ENCODE peak calls at places on chromosomes 3 and 15, in five cellular contexts. One of them, this sample, is unnamed.

GRCh38 chr15:64044315-64045105 is 1.8 kb downstream of the DAPK2 start:
- DNase-seq in hepatocyte: no peak
- DNase-seq in HCT116: no peak
- DNase-seq in Karpas-422: peak; percentile 85
- DNase-seq in HepG2: no peak
- DNase-seq in this sample: no peak

GRCh38 chr15:43988900-43989299 is 162.1 kb downstream of the WDR76 start:
- DNase-seq in HCT116: no peak
- DNase-seq in Karpas-422: no peak
- DNase-seq in HepG2: no peak
- DNase-seq in hepatocyte: no peak
- DNase-seq in this sample: no peak

GRCh38 chr3:127320529-127321121 is 32.8 kb upstream of the PRR20G start:
- DNase-seq in hepatocyte: peak; percentile 23
- DNase-seq in HepG2: no peak
- DNase-seq in HCT116: no peak
- DNase-seq in Karpas-422: no peak
- DNase-seq in this sample: no peak

GRCh38 chr3:127680146-127680661 is 7.5 kb downstream of the ABTB1 start:
- DNase-seq in Karpas-422: no peak
- DNase-seq in HepG2: no peak
- DNase-seq in hepatocyte: no peak
- DNase-seq in HCT116: no peak
- DNase-seq in this sample: no peak

GRCh38 chr3:81249540-81250029 is 511.9 kb downstream of the GBE1 start:
- DNase-seq in Karpas-422: no peak
- DNase-seq in hepatocyte: peak; percentile 66
- DNase-seq in HepG2: peak; percentile 97
- DNase-seq in HCT116: no peak
- DNase-seq in this sample: peak; percentile 56

GRCh38 chr3:197901626-197902025 is 48.4 kb upstream of the RPL35A start:
- DNase-seq in hepatocyte: no peak
- DNase-seq in Karpas-422: no peak
- DNase-seq in HepG2: no peak
- DNase-seq in HCT116: no peak
- DNase-seq in this sample: peak; percentile 49

GRCh38 chr15:64430000-64430735 is 30.2 kb upstream of the ZNF609 start:
- DNase-seq in hepatocyte: peak; percentile 37
- DNase-seq in Karpas-422: no peak
- DNase-seq in HepG2: no peak
- DNase-seq in HCT116: no peak
- DNase-seq in this sample: no peak

GRCh38 chr15:70169147-70169546 is 71.4 kb upstream of the TLE3 start:
- DNase-seq in HepG2: no peak
- DNase-seq in Karpas-422: no peak
- DNase-seq in HCT116: no peak
- DNase-seq in hepatocyte: no peak
- DNase-seq in this sample: no peak

GRCh38 chr3:46668591-46668990 is 24.9 kb downstream of the ALS2CL start:
- DNase-seq in HCT116: no peak
- DNase-seq in HepG2: no peak
- DNase-seq in Karpas-422: no peak
- DNase-seq in hepatocyte: no peak
- DNase-seq in this sample: no peak

GRCh38 chr3:180275176-180275575 is 238.4 kb upstream of the PEX5L start:
- DNase-seq in Karpas-422: no peak
- DNase-seq in HepG2: no peak
- DNase-seq in hepatocyte: no peak
- DNase-seq in HCT116: no peak
- DNase-seq in this sample: no peak

GRCh38 chr3:127762077-127762786 is 60.1 kb downstream of the MGLL start:
- DNase-seq in HepG2: no peak
- DNase-seq in HCT116: no peak
- DNase-seq in Karpas-422: no peak
- DNase-seq in hepatocyte: no peak
- DNase-seq in this sample: no peak

GRCh38 chr3:14336414-14337285 is 65.8 kb upstream of the SLC6A6 start:
- DNase-seq in Karpas-422: peak; percentile 52
- DNase-seq in HCT116: no peak
- DNase-seq in hepatocyte: peak; percentile 58
- DNase-seq in HepG2: peak; percentile 35
- DNase-seq in this sample: peak; percentile 78

GRCh38 chr3:44033123-44033522 is 208.6 kb upstream of the TOPAZ1 start:
- DNase-seq in HepG2: no peak
- DNase-seq in Karpas-422: no peak
- DNase-seq in HCT116: no peak
- DNase-seq in hepatocyte: no peak
- DNase-seq in this sample: no peak

GRCh38 chr15:88627463-88627862 is 6.3 kb downstream of the AEN start:
- DNase-seq in Karpas-422: no peak
- DNase-seq in HepG2: no peak
- DNase-seq in HCT116: no peak
- DNase-seq in hepatocyte: no peak
- DNase-seq in this sample: no peak

GRCh38 chr3:8524656-8525399 is 23.2 kb downstream of the LMCD1 start:
- DNase-seq in HepG2: no peak
- DNase-seq in Karpas-422: no peak
- DNase-seq in hepatocyte: no peak
- DNase-seq in HCT116: no peak
- DNase-seq in this sample: no peak

GRCh38 chr15:40754883-40755815 is at the start of gene RMDN3:
- DNase-seq in HCT116: peak; percentile 80
- DNase-seq in HepG2: peak; percentile 77
- DNase-seq in hepatocyte: peak; percentile 98
- DNase-seq in Karpas-422: peak; percentile 98
- DNase-seq in this sample: peak; percentile 92

GRCh38 chr15:34793901-34794300 is 1.4 kb downstream of the ACTC1 start:
- DNase-seq in HepG2: no peak
- DNase-seq in hepatocyte: no peak
- DNase-seq in Karpas-422: no peak
- DNase-seq in HCT116: no peak
- DNase-seq in this sample: no peak

GRCh38 chr3:31533169-31533870 is 595 bp downstream of the STT3B start:
- DNase-seq in HepG2: peak; percentile 12
- DNase-seq in HCT116: no peak
- DNase-seq in hepatocyte: peak; percentile 77
- DNase-seq in Karpas-422: peak; percentile 78
- DNase-seq in this sample: peak; percentile 26

GRCh38 chr15:63050737-63051700 is 8.5 kb downstream of the TPM1 start:
- DNase-seq in Karpas-422: no peak
- DNase-seq in HCT116: no peak
- DNase-seq in hepatocyte: peak; percentile 48
- DNase-seq in HepG2: peak; percentile 78
- DNase-seq in this sample: no peak

GRCh38 chr3:123090700-123091585 is 24.1 kb downstream of the PDIA5 start:
- DNase-seq in hepatocyte: no peak
- DNase-seq in HepG2: no peak
- DNase-seq in HCT116: no peak
- DNase-seq in Karpas-422: no peak
- DNase-seq in this sample: no peak

GRCh38 chr3:44419923-44420650 is 57.4 kb downstream of the ZNF445 start:
- DNase-seq in hepatocyte: no peak
- DNase-seq in HCT116: no peak
- DNase-seq in Karpas-422: no peak
- DNase-seq in HepG2: no peak
- DNase-seq in this sample: no peak

GRCh38 chr3:123291404-123291803 is 89.7 kb downstream of the SEC22A start:
- DNase-seq in HepG2: no peak
- DNase-seq in HCT116: no peak
- DNase-seq in hepatocyte: no peak
- DNase-seq in Karpas-422: no peak
- DNase-seq in this sample: no peak

GRCh38 chr3:98596902-98597500 is 3.6 kb upstream of the CPOX start:
- DNase-seq in HCT116: peak; percentile 57
- DNase-seq in HepG2: peak; percentile 28
- DNase-seq in Karpas-422: peak; percentile 87
- DNase-seq in hepatocyte: peak; percentile 46
- DNase-seq in this sample: no peak

GRCh38 chr15:42954291-42954690 is 33.7 kb upstream of the TTBK2 start:
- DNase-seq in HCT116: no peak
- DNase-seq in HepG2: no peak
- DNase-seq in hepatocyte: no peak
- DNase-seq in Karpas-422: no peak
- DNase-seq in this sample: no peak

GRCh38 chr15:71806452-71806931 is 3.9 kb upstream of the NR2E3 start:
- DNase-seq in HCT116: no peak
- DNase-seq in Karpas-422: no peak
- DNase-seq in HepG2: no peak
- DNase-seq in hepatocyte: no peak
- DNase-seq in this sample: peak; percentile 36

GRCh38 chr3:115913069-115913686 is 289.9 kb downstream of the GAP43 start:
- DNase-seq in HCT116: no peak
- DNase-seq in hepatocyte: no peak
- DNase-seq in Karpas-422: no peak
- DNase-seq in HepG2: peak; percentile 13
- DNase-seq in this sample: no peak

GRCh38 chr15:83287541-83288027 is 3.1 kb upstream of the BNC1 start:
- DNase-seq in HCT116: no peak
- DNase-seq in Karpas-422: no peak
- DNase-seq in hepatocyte: no peak
- DNase-seq in HepG2: no peak
- DNase-seq in this sample: peak; percentile 61

GRCh38 chr15:95604634-95605036 is 725.9 kb upstream of the NR2F2 start:
- DNase-seq in HepG2: no peak
- DNase-seq in hepatocyte: peak; percentile 44
- DNase-seq in HCT116: no peak
- DNase-seq in Karpas-422: no peak
- DNase-seq in this sample: no peak

GRCh38 chr3:189515916-189516531 is 115.2 kb upstream of the TP63 start:
- DNase-seq in HCT116: no peak
- DNase-seq in hepatocyte: no peak
- DNase-seq in HepG2: no peak
- DNase-seq in Karpas-422: no peak
- DNase-seq in this sample: no peak

GRCh38 chr3:38111696-38112377 is 25.1 kb downstream of the ACAA1 start:
- DNase-seq in HCT116: no peak
- DNase-seq in HepG2: no peak
- DNase-seq in Karpas-422: no peak
- DNase-seq in hepatocyte: no peak
- DNase-seq in this sample: no peak

DNA sequence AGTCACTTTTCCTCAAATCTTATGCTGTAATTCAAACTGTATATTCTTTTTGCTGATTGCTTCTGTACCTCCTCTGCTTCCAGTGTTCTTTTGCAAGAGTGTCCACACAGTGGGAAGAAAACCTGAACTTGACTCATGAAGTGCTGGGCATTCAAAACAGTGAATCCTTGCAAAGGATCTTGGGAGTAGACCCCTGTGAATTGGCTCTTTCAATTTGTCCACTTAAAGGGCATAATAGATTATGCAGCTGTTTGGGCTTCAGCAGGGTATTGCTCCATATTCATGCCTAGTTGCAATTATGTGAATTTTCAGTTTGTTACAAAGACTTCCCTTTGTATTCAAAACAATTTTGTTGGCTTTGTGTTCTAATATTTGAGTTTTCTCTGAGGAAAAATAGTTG is 11.4 kb downstream of the ZFAND6 start:
- DNase-seq in hepatocyte: no peak
- DNase-seq in Karpas-422: peak; percentile 62
- DNase-seq in HCT116: no peak
- DNase-seq in HepG2: peak; percentile 82
- DNase-seq in this sample: no peak
- H3K4me2 ChIP-seq in hepatocyte: no peak overlapping the region
- H3K4me2 ChIP-seq in Karpas-422: peak overlapping the region; percentile 89
- H3K4me2 ChIP-seq in HCT116: peak overlapping the region; percentile 76
- H3K4me2 ChIP-seq in HepG2: peak overlapping the region; percentile 82
- H3K4me2 ChIP-seq in this sample: peak overlapping the region; percentile 66

DNA sequence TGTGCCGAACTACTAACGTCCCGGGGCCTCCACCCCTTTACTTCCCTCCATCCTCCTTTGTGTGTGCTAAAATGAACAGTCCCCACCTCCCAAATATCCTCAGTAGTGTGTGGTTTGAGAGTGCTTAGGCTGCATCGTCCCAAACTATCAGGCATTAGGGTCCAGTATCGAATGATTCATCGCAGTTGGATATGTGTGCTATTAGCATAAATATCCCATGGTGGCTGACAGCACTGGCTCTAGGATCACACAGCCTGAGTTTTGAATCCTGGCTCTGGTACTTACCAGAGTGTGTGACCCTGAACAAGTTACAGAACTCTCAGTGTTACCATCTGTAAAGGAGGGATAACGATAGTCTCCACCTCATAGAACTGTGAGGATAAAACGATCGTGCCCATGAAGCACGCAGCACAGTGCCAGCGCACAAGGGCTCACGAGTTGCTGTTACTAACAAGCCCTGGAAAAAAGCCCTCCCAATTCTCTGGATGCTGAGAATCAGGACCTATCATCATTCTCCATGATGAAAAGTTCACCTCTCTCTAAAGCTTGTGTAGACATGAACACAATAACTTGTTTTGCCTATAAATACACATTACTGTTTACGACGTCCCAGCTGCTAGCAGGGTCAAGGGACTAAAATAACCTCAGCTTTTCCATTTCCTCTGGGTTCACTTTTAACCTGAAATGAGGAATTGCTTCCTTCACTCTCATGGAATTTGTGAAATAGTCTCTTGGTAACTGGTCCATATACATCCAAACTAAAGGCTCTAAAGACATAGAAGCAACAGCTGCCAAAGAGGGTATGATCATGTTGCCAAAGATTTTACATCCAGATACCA is 51.0 kb downstream of the VGLL4 start:
- DNase-seq in Karpas-422: no peak
- DNase-seq in HepG2: no peak
- DNase-seq in hepatocyte: no peak
- DNase-seq in HCT116: no peak
- DNase-seq in this sample: no peak
- H3K4me3 ChIP-seq in Karpas-422: no peak overlapping the region
- H3K4me3 ChIP-seq in HepG2: no peak overlapping the region
- H3K4me3 ChIP-seq in hepatocyte: no peak overlapping the region
- H3K4me3 ChIP-seq in HCT116: no peak overlapping the region
- H3K4me3 ChIP-seq in this sample: no peak overlapping the region

GRCh38 chr3:151386063-151386462 is 1.5 kb upstream of the P2RY12 start:
- DNase-seq in HepG2: no peak
- DNase-seq in hepatocyte: no peak
- DNase-seq in HCT116: no peak
- DNase-seq in Karpas-422: no peak
- DNase-seq in this sample: no peak

GRCh38 chr3:151382671-151383070 is 1.9 kb downstream of the P2RY12 start:
- DNase-seq in hepatocyte: peak; percentile 15
- DNase-seq in HepG2: no peak
- DNase-seq in Karpas-422: peak; percentile 92
- DNase-seq in HCT116: no peak
- DNase-seq in this sample: no peak

GRCh38 chr3:151384741-151385174 is at the start of gene P2RY12:
- DNase-seq in Karpas-422: peak; percentile 71
- DNase-seq in HCT116: no peak
- DNase-seq in hepatocyte: no peak
- DNase-seq in HepG2: no peak
- DNase-seq in this sample: no peak

GRCh38 chr3:151383111-151383510 is 1.4 kb downstream of the P2RY12 start:
- DNase-seq in hepatocyte: no peak
- DNase-seq in HCT116: no peak
- DNase-seq in HepG2: no peak
- DNase-seq in Karpas-422: peak; percentile 70
- DNase-seq in this sample: no peak

GRCh38 chr3:151383956-151384355 is 597 bp downstream of the P2RY12 start:
- DNase-seq in hepatocyte: no peak
- DNase-seq in HepG2: no peak
- DNase-seq in Karpas-422: peak; percentile 86
- DNase-seq in HCT116: no peak
- DNase-seq in this sample: no peak
- H2AFZ ChIP-seq in hepatocyte: no peak overlapping the region
- H2AFZ ChIP-seq in HepG2: no peak overlapping the region
- H2AFZ ChIP-seq in Karpas-422: no peak overlapping the region
- H2AFZ ChIP-seq in HCT116: no peak overlapping the region
- H2AFZ ChIP-seq in this sample: no peak overlapping the region

GRCh38 chr3:29759021-29759359 is 478.1 kb downstream of the RBMS3 start:
- DNase-seq in HCT116: no peak
- DNase-seq in HepG2: no peak
- DNase-seq in hepatocyte: no peak
- DNase-seq in Karpas-422: no peak
- DNase-seq in this sample: no peak
- H3K4me2 ChIP-seq in HCT116: no peak overlapping the region
- H3K4me2 ChIP-seq in HepG2: no peak overlapping the region
- H3K4me2 ChIP-seq in hepatocyte: no peak overlapping the region
- H3K4me2 ChIP-seq in Karpas-422: no peak overlapping the region
- H3K4me2 ChIP-seq in this sample: no peak overlapping the region

This sample was measured in PC-9.